ENCODE peak calls at places on chromosomes 3 and 15, in six cellular contexts. W is tibial artery; K is OCI-LY7; G is iPS DF 6.9; F is CD4-positive, alpha-beta memory T cell; O is foreskin fibroblast. T is an unnamed sample.

GRCh38 chr3:193039058-193039457 is 121.4 kb upstream of the MB21D2 start:
- DNase-seq in O (no peak), F (no peak), W (no peak), K (no peak), G (no peak), T (no peak)

GRCh38 chr3:128415773-128416577 is 50.7 kb downstream of the DNAJB8 start:
- DNase-seq in K (no peak), G (no peak), W (no peak), O (no peak), F (no peak), T (no peak)

GRCh38 chr3:26058774-26059455 is 269.0 kb downstream of the OXSM start:
- DNase-seq in F (no peak), W (no peak), O (no peak), K (no peak), G (no peak), T (no peak)

GRCh38 chr3:98013428-98014349 is 21.4 kb downstream of the GABRR3 start:
- DNase-seq in W (no peak), O (peak), F (no peak), G (no peak), K (peak), T (no peak)

GRCh38 chr15:81889480-81889871 is 156.3 kb downstream of the MEX3B start:
- DNase-seq in W (no peak), K (no peak), G (no peak), O (peak), F (no peak), T (no peak)

GRCh38 chr3:195809291-195809785 is 2.4 kb downstream of the MUC4 start:
- DNase-seq in W (no peak), O (no peak), F (no peak), K (no peak), G (no peak), T (no peak)

GRCh38 chr15:69046781-69047180 is 32.3 kb downstream of the NOX5 start:
- DNase-seq in O (no peak), W (no peak), K (no peak), G (no peak), F (no peak), T (no peak)

GRCh38 chr3:123799544-123800351 is 84.4 kb downstream of the MYLK start:
- DNase-seq in G (no peak), K (no peak), F (no peak), W (no peak), O (peak), T (no peak)

GRCh38 chr3:85652322-85652721 is 693.5 kb downstream of the CADM2 start:
- DNase-seq in F (no peak), K (no peak), O (no peak), G (no peak), W (no peak), T (no peak)

GRCh38 chr3:98961161-98962155 is 60.0 kb upstream of the DCBLD2 start:
- DNase-seq in K (no peak), O (peak), W (no peak), F (no peak), G (no peak), T (no peak)

GRCh38 chr3:168269019-168269418 is 173.3 kb upstream of the GOLIM4 start:
- DNase-seq in G (no peak), O (no peak), K (no peak), W (no peak), F (no peak), T (no peak)

GRCh38 chr3:25468866-25469319 is 40.8 kb downstream of the RARB start:
- DNase-seq in K (no peak), W (peak), G (no peak), F (no peak), O (peak), T (no peak)

GRCh38 chr15:66293419-66294156 is at the start of gene DIS3L:
- DNase-seq in W (peak), O (peak), K (peak), F (peak), G (no peak), T (peak)

GRCh38 chr15:82910721-82911120 is 41.8 kb downstream of the HOMER2 start:
- DNase-seq in G (no peak), K (no peak), W (no peak), O (no peak), F (no peak), T (peak)

GRCh38 chr3:32859604-32860237 is 41.9 kb downstream of the TRIM71 start:
- DNase-seq in W (no peak), F (no peak), K (no peak), O (no peak), G (no peak), T (no peak)

GRCh38 chr15:68620721-68621528 is 42.1 kb downstream of the CORO2B start:
- DNase-seq in G (no peak), F (no peak), K (no peak), O (peak), W (peak), T (no peak)

GRCh38 chr15:92051726-92052125 is 198.2 kb downstream of the SLCO3A1 start:
- DNase-seq in F (no peak), O (no peak), K (no peak), G (no peak), W (no peak), T (no peak)

GRCh38 chr3:148861277-148861869 is 3.7 kb upstream of the CPA3 start:
- DNase-seq in O (peak), K (peak), W (no peak), G (peak), F (peak), T (peak)

GRCh38 chr3:123843668-123844067 is 40.5 kb downstream of the MYLK start:
- DNase-seq in K (no peak), W (no peak), F (no peak), G (no peak), O (peak), T (no peak)

GRCh38 chr15:36953346-36953745 is 147.0 kb downstream of the MEIS2 start:
- DNase-seq in K (no peak), G (no peak), F (no peak), W (no peak), O (no peak), T (no peak)

GRCh38 chr3:32841875-32842505 is 24.2 kb downstream of the TRIM71 start:
- DNase-seq in O (no peak), G (no peak), K (no peak), F (no peak), W (no peak), T (no peak)

GRCh38 chr15:69988541-69989225 is 109.0 kb downstream of the TLE3 start:
- DNase-seq in F (no peak), K (no peak), G (no peak), W (no peak), O (no peak), T (no peak)

GRCh38 chr15:100997442-100997841 is 78.3 kb downstream of the LRRK1 start:
- DNase-seq in G (no peak), F (no peak), K (no peak), W (no peak), O (peak), T (no peak)

GRCh38 chr3:175383813-175384212 is 524.7 kb downstream of the NAALADL2 start:
- DNase-seq in W (no peak), G (no peak), O (peak), K (no peak), F (no peak), T (no peak)

GRCh38 chr3:41846850-41847249 is 115.1 kb downstream of the ULK4 start:
- DNase-seq in G (no peak), O (no peak), W (no peak), F (no peak), K (no peak), T (no peak)

GRCh38 chr15:52785672-52786406 is 4.3 kb downstream of the ONECUT1 start:
- DNase-seq in O (no peak), K (no peak), W (no peak), F (no peak), G (no peak), T (no peak)

GRCh38 chr3:136444581-136444980 is 194.4 kb downstream of the PCCB start:
- DNase-seq in G (no peak), F (no peak), O (no peak), W (no peak), K (no peak), T (no peak)

GRCh38 chr3:193959861-193960260 is 176.1 kb upstream of the HES1 start:
- DNase-seq in F (no peak), G (no peak), O (no peak), K (no peak), W (no peak), T (no peak)

GRCh38 chr3:14169871-14170270 is 8.5 kb downstream of the XPC start:
- DNase-seq in G (no peak), K (no peak), O (peak), F (no peak), W (no peak), T (no peak)
- H3K4me3 ChIP-seq in G (no peak), K (no peak), O (no peak), F (no peak), W (no peak), T (no peak)

GRCh38 chr3:187367561-187368103 is 553 bp upstream of the RTP4 start:
- DNase-seq in K (no peak), O (no peak), G (no peak), F (no peak), W (no peak), T (no peak)
- H3K4me3 ChIP-seq in K (no peak), O (no peak), G (no peak), F (peak), W (peak), T (no peak)

GRCh38 chr15:90876046-90876445 is 7.7 kb downstream of the FURIN start:
- DNase-seq in K (no peak), G (no peak), F (no peak), W (no peak), O (no peak), T (no peak)

GRCh38 chr15:90873488-90873997 is 5.2 kb downstream of the FURIN start:
- DNase-seq in W (no peak), G (no peak), O (no peak), K (no peak), F (no peak), T (no peak)

GRCh38 chr15:90875549-90875981 is 7.2 kb downstream of the FURIN start:
- DNase-seq in G (no peak), O (no peak), W (no peak), K (no peak), F (no peak), T (no peak)

GRCh38 chr15:90872481-90873184 is 4.2 kb downstream of the FURIN start:
- DNase-seq in K (no peak), F (no peak), W (no peak), O (peak), G (no peak), T (no peak)

GRCh38 chr15:90873998-90874605 is 5.7 kb downstream of the FURIN start:
- DNase-seq in F (no peak), G (no peak), W (no peak), K (no peak), O (peak), T (no peak)
- H3K4me3 ChIP-seq in F (no peak), G (no peak), W (no peak), K (no peak), O (no peak), T (no peak)

GRCh38 chr3:52892625-52893311 is 4.6 kb downstream of the STIMATE start:
- DNase-seq in K (no peak), O (peak), W (no peak), F (peak), G (no peak), T (no peak)
- H3K4me3 ChIP-seq in K (no peak), O (peak), W (peak), F (peak), G (no peak), T (no peak)

GRCh38 chr3:178510496-178510895 is 25.7 kb upstream of the KCNMB2 start:
- DNase-seq in K (no peak), F (no peak), W (no peak), G (no peak), O (no peak), T (no peak)

GRCh38 chr3:178513539-178514410 is 22.5 kb upstream of the KCNMB2 start:
- DNase-seq in W (no peak), K (no peak), F (no peak), G (no peak), O (peak), T (no peak)

GRCh38 chr3:178512627-178513026 is 23.6 kb upstream of the KCNMB2 start:
- DNase-seq in F (no peak), W (no peak), O (no peak), G (no peak), K (no peak), T (no peak)

GRCh38 chr3:178517665-178518366 is 18.4 kb upstream of the KCNMB2 start:
- DNase-seq in O (no peak), F (no peak), G (no peak), K (no peak), W (no peak), T (no peak)

GRCh38 chr3:178514411-178514800 is 21.8 kb upstream of the KCNMB2 start:
- DNase-seq in K (no peak), W (no peak), O (no peak), F (no peak), G (no peak), T (no peak)
- H3K4me3 ChIP-seq in K (no peak), W (no peak), O (no peak), F (no peak), G (no peak), T (no peak)

T was measured in Jurkat, Clone E6-1.